ENCODE peak calls at places on chromosome 6, in ten cellular contexts. F, O, C, H, N, L, Y, T, I and Q are unnamed samples.

GRCh38 chr6:436308-437041 is 44.9 kb downstream of the IRF4 start:
- DNase-seq in Y (peak), T (no peak), F (peak), H (no peak), L (no peak), N (no peak), C (no peak), O (no peak), I (no peak), Q (no peak)

GRCh38 chr6:21885532-21886089 is 292.1 kb downstream of the SOX4 start:
- DNase-seq in O (no peak), H (peak), L (peak), N (no peak), F (no peak), C (no peak), Y (no peak), T (no peak), I (no peak), Q (no peak)

GRCh38 chr6:146913842-146914562 is 290.2 kb upstream of the STXBP5 start:
- DNase-seq in L (peak), F (peak), O (no peak), C (peak), T (no peak), N (peak), Y (peak), I (peak), H (peak), Q (no peak)

GRCh38 chr6:107386340-107386739 is 73.0 kb downstream of the PDSS2 start:
- DNase-seq in F (no peak), C (no peak), L (no peak), I (no peak), N (no peak), Y (no peak), O (no peak), H (peak), T (no peak), Q (no peak)

GRCh38 chr6:158021376-158021775 is 39.7 kb downstream of the SYNJ2 start:
- DNase-seq in L (no peak), I (no peak), C (no peak), F (no peak), H (no peak), N (no peak), O (no peak), T (no peak), Y (peak), Q (no peak)

GRCh38 chr6:108837236-108837971 is 10.8 kb upstream of the ARMC2 start:
- DNase-seq in Y (no peak), L (no peak), I (no peak), O (no peak), N (no peak), C (no peak), F (no peak), H (no peak), T (no peak), Q (no peak)

GRCh38 chr6:4599924-4600323 is 176.3 kb upstream of the CDYL start:
- DNase-seq in C (no peak), T (no peak), Y (no peak), L (no peak), H (peak), I (peak), F (peak), N (no peak), O (no peak), Q (no peak)

GRCh38 chr6:1792989-1793388 is 183.3 kb downstream of the FOXC1 start:
- DNase-seq in C (no peak), Y (no peak), L (no peak), N (no peak), T (no peak), O (no peak), F (peak), I (peak), H (no peak), Q (peak)

GRCh38 chr6:39821739-39822532 is 29.8 kb downstream of the DAAM2 start:
- DNase-seq in N (no peak), L (peak), O (no peak), T (no peak), I (no peak), Y (no peak), H (no peak), C (no peak), F (no peak), Q (no peak)

GRCh38 chr6:104711371-104711770 is 148.3 kb downstream of the HACE1 start:
- DNase-seq in T (no peak), N (peak), F (no peak), O (no peak), I (peak), C (no peak), Y (no peak), H (peak), L (no peak), Q (no peak)

GRCh38 chr6:156776841-156777576 is at the start of gene ARID1B:
- DNase-seq in L (peak), T (peak), Y (peak), C (no peak), O (peak), N (peak), I (peak), H (peak), F (no peak), Q (peak)
- TF ChIP-seq POLR2A in L (no peak), T (peak), Y (peak), C (peak), O (no peak), N (peak), I (peak), H (peak), F (peak), Q (peak)

GRCh38 chr6:26088344-26088743 is 1.1 kb downstream of the HFE start:
- DNase-seq in F (no peak), L (peak), Y (no peak), I (no peak), O (no peak), C (no peak), N (no peak), H (no peak), T (no peak), Q (no peak)
- TF ChIP-seq POLR2AphosphoS5 in F (no peak), L (peak), Y (no peak), I (no peak), O (no peak), C (no peak), N (no peak), H (no peak), T (no peak), Q (no peak)

GRCh38 chr6:136550330-136551071 is at the start of gene MAP7:
- DNase-seq in Y (peak), C (peak), T (peak), I (no peak), F (peak), N (peak), L (peak), H (peak), O (peak), Q (peak)
- TF ChIP-seq POLR2A in Y (no peak), C (peak), T (no peak), I (no peak), F (no peak), N (no peak), L (no peak), H (no peak), O (no peak), Q (no peak)

GRCh38 chr6:168923171-168923570 is 330.5 kb downstream of the THBS2 start:
- DNase-seq in T (no peak), H (no peak), L (no peak), O (no peak), I (no peak), Y (no peak), N (no peak), F (no peak), C (no peak), Q (no peak)

GRCh38 chr6:168922436-168922835 is 331.2 kb downstream of the THBS2 start:
- DNase-seq in L (no peak), Y (no peak), O (no peak), H (no peak), T (no peak), N (no peak), I (no peak), F (no peak), C (no peak), Q (no peak)

GRCh38 chr6:168919455-168920179 is 334.0 kb downstream of the THBS2 start:
- DNase-seq in O (no peak), F (no peak), Y (no peak), N (no peak), I (no peak), T (no peak), C (no peak), L (no peak), H (no peak), Q (no peak)

GRCh38 chr6:168916576-168917207 is 337.0 kb downstream of the THBS2 start:
- DNase-seq in H (no peak), Y (no peak), N (no peak), L (no peak), I (no peak), F (no peak), O (no peak), C (no peak), T (no peak), Q (no peak)

DNA sequence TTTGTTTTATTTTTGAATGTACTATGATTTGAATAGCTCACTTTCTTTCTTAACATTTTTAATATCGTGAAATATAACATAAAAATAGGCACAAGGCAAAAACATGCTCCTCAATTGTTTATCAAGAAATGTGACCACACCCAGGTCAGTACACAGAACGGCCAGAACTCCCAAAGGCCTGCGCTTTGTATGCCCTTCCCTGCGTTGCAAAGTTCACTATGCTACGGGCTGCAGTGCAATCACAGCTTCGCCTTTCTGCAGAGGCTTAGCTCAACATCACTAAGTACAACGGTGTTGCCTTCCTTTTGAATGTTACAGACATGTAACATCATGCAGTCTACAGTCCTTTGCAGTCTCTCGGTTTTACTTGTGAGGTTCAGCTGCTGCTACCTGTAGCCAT is 333.4 kb downstream of the THBS2 start:
- DNase-seq in O (no peak), F (no peak), N (no peak), T (no peak), C (no peak), I (no peak), Y (no peak), H (no peak), L (no peak), Q (no peak)
- TF ChIP-seq POLR2AphosphoS5 in O (no peak), F (no peak), N (no peak), T (no peak), C (no peak), I (no peak), Y (no peak), H (no peak), L (no peak), Q (no peak)

DNA sequence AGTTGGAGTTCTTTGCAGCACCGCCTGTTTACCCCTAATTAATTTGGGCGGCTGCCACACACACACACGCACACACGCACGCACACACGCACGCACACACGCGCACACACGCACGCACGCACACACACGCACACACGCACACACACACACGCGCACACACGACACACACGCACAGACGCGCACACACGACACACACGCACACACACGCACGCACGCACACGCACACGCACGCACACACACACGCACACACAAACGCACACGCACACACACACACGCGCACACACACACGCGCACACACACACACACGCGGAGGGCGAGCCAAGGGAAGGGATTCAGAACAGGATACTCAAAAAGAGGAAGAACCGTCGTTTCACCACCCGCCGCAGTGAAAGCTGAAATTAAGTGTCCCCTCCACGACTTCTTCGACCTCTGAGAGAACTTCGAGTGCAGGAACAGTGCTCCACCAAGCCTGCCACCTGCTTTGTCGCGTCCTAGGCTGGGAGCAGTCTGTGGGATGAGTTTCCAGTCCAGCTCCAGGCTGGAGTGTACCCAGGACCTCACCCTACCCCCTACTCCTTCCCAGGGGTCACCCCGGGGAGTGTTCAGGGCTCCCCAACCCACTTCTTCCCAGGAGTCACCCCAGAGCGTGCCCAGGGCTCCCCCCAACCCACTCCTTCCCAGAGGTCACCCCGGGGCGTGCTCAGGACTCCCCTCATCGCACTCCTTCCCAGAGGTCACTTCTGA is 1.1 kb downstream of the RNASET2 start:
- DNase-seq in N (peak), I (no peak), H (no peak), C (no peak), Y (peak), T (no peak), F (no peak), O (no peak), L (peak), Q (no peak)
- TF ChIP-seq POLR2A in N (no peak), I (no peak), H (no peak), C (no peak), Y (no peak), T (no peak), F (no peak), O (no peak), L (no peak), Q (peak)

DNA sequence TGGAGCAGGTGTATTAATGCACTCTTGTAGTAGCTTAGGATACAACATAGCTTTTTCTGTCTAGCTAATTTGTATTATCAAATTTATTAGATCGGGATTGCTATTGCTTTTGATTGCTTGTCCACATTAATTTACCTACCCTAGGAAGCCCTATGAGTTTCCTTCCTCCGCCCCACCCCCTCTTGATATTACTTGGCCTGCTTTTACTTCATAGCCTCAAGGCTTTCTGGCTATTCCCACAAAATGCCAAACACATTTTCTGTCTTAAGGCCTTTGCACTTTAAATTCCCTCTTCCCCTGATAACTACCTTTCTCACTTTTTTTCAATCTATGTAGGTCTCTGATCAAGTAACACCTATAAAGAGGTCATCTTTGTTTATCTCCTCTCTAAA is 99.1 kb upstream of the PRSS16 start:
- DNase-seq in L (no peak), Y (no peak), H (no peak), F (no peak), O (no peak), T (no peak), I (no peak), N (no peak), C (no peak), Q (no peak)
- TF ChIP-seq POLR2AphosphoS5 in L (no peak), Y (no peak), H (no peak), F (no peak), O (no peak), T (no peak), I (no peak), N (no peak), C (peak), Q (no peak)

GRCh38 chr6:166942393-166943168 is 13.8 kb downstream of the RNASET2 start:
- DNase-seq in I (no peak), O (no peak), N (peak), H (peak), L (no peak), T (no peak), C (no peak), Y (no peak), F (no peak), Q (no peak)

GRCh38 chr6:166947251-166947650 is 9.1 kb downstream of the RNASET2 start:
- DNase-seq in C (no peak), L (no peak), O (no peak), T (no peak), H (no peak), F (no peak), I (no peak), Y (no peak), N (no peak), Q (no peak)

GRCh38 chr6:166940643-166941068 is 15.7 kb downstream of the RNASET2 start:
- DNase-seq in T (no peak), H (no peak), N (no peak), O (no peak), L (no peak), F (peak), Y (no peak), C (no peak), I (no peak), Q (no peak)

GRCh38 chr6:166946125-166946524 is 10.2 kb downstream of the RNASET2 start:
- DNase-seq in O (no peak), C (no peak), L (no peak), H (no peak), F (no peak), T (no peak), Y (no peak), N (no peak), I (no peak), Q (no peak)

GRCh38 chr6:166944666-166945256 is 11.6 kb downstream of the RNASET2 start:
- DNase-seq in H (no peak), C (no peak), T (no peak), F (no peak), Y (no peak), O (no peak), L (no peak), N (no peak), I (no peak), Q (no peak)
- TF ChIP-seq POLR2A in H (no peak), C (no peak), T (no peak), F (no peak), Y (no peak), O (no peak), L (no peak), N (no peak), I (no peak), Q (no peak)

GRCh38 chr6:34248727-34249468 is at the start of gene SMIM29:
- DNase-seq in T (peak), I (peak), Y (peak), F (peak), H (peak), N (peak), C (no peak), L (peak), O (peak), Q (peak)
- TF ChIP-seq POLR2AphosphoS5 in T (no peak), I (peak), Y (peak), F (peak), H (peak), N (peak), C (no peak), L (peak), O (no peak), Q (no peak)